ENCODE peak calls at places on chromosome 7, in seven cellular contexts. S, T, Y, A, Q, X and G are unnamed samples. For H3K9me3, the result is how much of the 10 kb centered on the place peaks cover.

GRCh38 chr7:138169441-138169851 is 93.2 kb downstream of the AKR1D1 start:
- DNase-seq in S (no peak), T (no peak), Y (no peak), A (no peak), Q (peak), X (no peak), G (no peak)

GRCh38 chr7:41252551-41252950 is 450.3 kb downstream of the INHBA start:
- DNase-seq in S (no peak), T (no peak), Y (no peak), A (no peak), Q (no peak), X (no peak), G (no peak)

GRCh38 chr7:129009437-129009836 is 45.5 kb downstream of the TNPO3 start:
- DNase-seq in S (no peak), T (no peak), Y (no peak), A (peak), Q (no peak), X (no peak), G (no peak)

GRCh38 chr7:150417239-150417638 is 33.2 kb upstream of the GIMAP8 start:
- DNase-seq in S (no peak), T (no peak), Y (no peak), A (no peak), Q (no peak), X (no peak), G (no peak)

GRCh38 chr7:128017880-128018845 is 13.1 kb downstream of the LRRC4 start:
- DNase-seq in S (peak), T (no peak), Y (no peak), A (no peak), Q (peak), X (no peak), G (no peak)

GRCh38 chr7:44530990-44531389 is 10.1 kb downstream of the NPC1L1 start:
- DNase-seq in S (no peak), T (no peak), Y (no peak), A (no peak), Q (no peak), X (no peak), G (no peak)

GRCh38 chr7:96337519-96337918 is 15.6 kb upstream of the SLC25A13 start:
- DNase-seq in S (no peak), T (no peak), Y (no peak), A (no peak), Q (peak), X (no peak), G (no peak)

GRCh38 chr7:105713488-105714465 is 132.5 kb upstream of the EFCAB10 start:
- DNase-seq in S (peak), T (no peak), Y (no peak), A (no peak), Q (no peak), X (no peak), G (no peak)

GRCh38 chr7:1566687-1567081 is 3.1 kb downstream of the PSMG3 start:
- DNase-seq in S (no peak), T (no peak), Y (no peak), A (no peak), Q (no peak), X (no peak), G (no peak)

GRCh38 chr7:17506090-17506489 is 207.6 kb downstream of the AHR start:
- DNase-seq in S (peak), T (no peak), Y (no peak), A (no peak), Q (peak), X (no peak), G (no peak)

GRCh38 chr7:47327698-47328391 is 254.1 kb downstream of the TNS3 start:
- DNase-seq in S (no peak), T (peak), Y (no peak), A (no peak), Q (peak), X (peak), G (no peak)

GRCh38 chr7:74514131-74514591 is 60.5 kb downstream of the GTF2IRD1 start:
- DNase-seq in S (no peak), T (no peak), Y (no peak), A (no peak), Q (no peak), X (peak), G (no peak)

GRCh38 chr7:44568771-44569560 is 4.7 kb downstream of the DDX56 start:
- DNase-seq in S (no peak), T (no peak), Y (no peak), A (no peak), Q (no peak), X (no peak), G (no peak)

GRCh38 chr7:135508853-135509588 is 881 bp downstream of the CNOT4 start:
- DNase-seq in S (peak), T (peak), Y (peak), A (peak), Q (peak), X (no peak), G (no peak)

GRCh38 chr7:120079704-120080103 is 193.3 kb upstream of the KCND2 start:
- DNase-seq in S (no peak), T (no peak), Y (no peak), A (no peak), Q (no peak), X (no peak), G (no peak)

GRCh38 chr7:156152380-156152779 is 340.1 kb upstream of the SHH start:
- DNase-seq in S (peak), T (no peak), Y (no peak), A (no peak), Q (no peak), X (no peak), G (no peak)

GRCh38 chr7:26898917-26899316 is 34.5 kb upstream of the SKAP2 start:
- DNase-seq in S (no peak), T (no peak), Y (no peak), A (no peak), Q (no peak), X (no peak), G (no peak)

GRCh38 chr7:134315679-134316538 is 821 bp downstream of the SLC35B4 start:
- DNase-seq in S (peak), T (no peak), Y (no peak), A (peak), Q (peak), X (no peak), G (no peak)

GRCh38 chr7:70097639-70098038 is 499.4 kb downstream of the AUTS2 start:
- DNase-seq in S (no peak), T (no peak), Y (no peak), A (no peak), Q (no peak), X (no peak), G (no peak)

GRCh38 chr7:21902240-21902639 is 43.5 kb downstream of the CDCA7L start:
- DNase-seq in S (peak), T (no peak), Y (no peak), A (no peak), Q (peak), X (no peak), G (no peak)

GRCh38 chr7:137882806-137883205 is 36.0 kb upstream of the DGKI start:
- DNase-seq in S (peak), T (no peak), Y (no peak), A (no peak), Q (peak), X (no peak), G (no peak)

GRCh38 chr7:105006367-105007139 is 7.5 kb upstream of the KMT2E start:
- DNase-seq in S (peak), T (no peak), Y (no peak), A (no peak), Q (peak), X (no peak), G (no peak)

GRCh38 chr7:131620673-131621609 is 64.5 kb upstream of the PODXL start:
- DNase-seq in S (no peak), T (no peak), Y (no peak), A (no peak), Q (peak), X (no peak), G (no peak)

GRCh38 chr7:92815412-92815811 is 21.0 kb downstream of the CDK6 start:
- DNase-seq in S (no peak), T (no peak), Y (no peak), A (no peak), Q (no peak), X (no peak), G (no peak)

GRCh38 chr7:94509879-94510581 is 421 bp downstream of the CASD1 start:
- DNase-seq in S (peak), T (peak), Y (peak), A (peak), Q (peak), X (peak), G (peak)

GRCh38 chr7:24842449-24843241 is 85.4 kb upstream of the GSDME start:
- DNase-seq in S (peak), T (no peak), Y (no peak), A (peak), Q (peak), X (no peak), G (no peak)

GRCh38 chr7:32415936-32416335 is 74.2 kb downstream of the LSM5 start:
- DNase-seq in S (no peak), T (no peak), Y (no peak), A (no peak), Q (no peak), X (no peak), G (no peak)

GRCh38 chr7:22544245-22544644 is 44.3 kb upstream of the STEAP1B start:
- DNase-seq in S (no peak), T (no peak), Y (no peak), A (no peak), Q (no peak), X (no peak), G (no peak)

GRCh38 chr7:91780526-91780925 is 100.0 kb downstream of the MTERF1 start:
- DNase-seq in S (no peak), T (no peak), Y (no peak), A (no peak), Q (no peak), X (no peak), G (no peak)

GRCh38 chr7:155598810-155599210 is 45.7 kb upstream of the RBM33 start:
- DNase-seq in S (peak), T (peak), Y (peak), A (peak), Q (peak), X (peak), G (peak)

GRCh38 chr7:28811003-28811402 is 147.1 kb downstream of the TRIL start:
- DNase-seq in S (no peak), T (no peak), Y (no peak), A (no peak), Q (peak), X (no peak), G (no peak)

GRCh38 chr7:147182859-147183258 is 1066.3 kb downstream of the CNTNAP2 start:
- DNase-seq in S (no peak), T (no peak), Y (no peak), A (no peak), Q (no peak), X (no peak), G (no peak)

GRCh38 chr7:1846331-1847065 is 176.4 kb downstream of the ELFN1 start:
- DNase-seq in S (no peak), T (no peak), Y (no peak), A (no peak), Q (no peak), X (peak), G (no peak)

GRCh38 chr7:21616796-21617436 is 74.1 kb downstream of the DNAH11 start:
- DNase-seq in S (peak), T (no peak), Y (no peak), A (no peak), Q (peak), X (no peak), G (no peak)

GRCh38 chr7:12623885-12624498 is 53.5 kb downstream of the SCIN start:
- DNase-seq in S (peak), T (no peak), Y (no peak), A (no peak), Q (peak), X (no peak), G (no peak)

GRCh38 chr7:90661290-90662151 is 65.4 kb downstream of the CDK14 start:
- DNase-seq in S (no peak), T (no peak), Y (no peak), A (no peak), Q (peak), X (no peak), G (no peak)

GRCh38 chr7:153258686-153259085 is 499.1 kb downstream of the ACTR3B start:
- DNase-seq in S (no peak), T (no peak), Y (no peak), A (no peak), Q (no peak), X (no peak), G (no peak)

DNA sequence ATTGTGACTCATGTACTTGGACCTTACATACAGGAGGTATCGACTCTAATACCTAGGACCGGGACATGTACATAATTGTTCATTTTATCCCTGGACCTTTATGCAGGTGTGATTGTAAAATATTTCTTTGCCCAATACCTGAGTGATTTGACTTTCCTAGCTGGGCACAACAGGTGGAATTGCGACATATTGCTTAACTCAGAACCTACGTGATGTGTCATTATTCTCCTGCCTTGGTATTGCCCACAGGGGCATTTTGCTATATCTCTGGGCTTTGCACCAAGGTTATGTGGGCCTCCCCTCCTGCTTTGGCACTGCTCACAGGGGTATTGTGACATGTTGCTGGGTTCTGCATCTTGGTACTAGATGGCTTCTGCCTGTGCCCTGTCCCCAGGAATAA is 23.9 kb upstream of the ZNF107 start:
- DNase-seq in S (no peak), T (no peak), Y (no peak), A (no peak), Q (no peak), X (no peak), G (no peak)
- H3K9me3 ChIP-seq in S (under half), T (under half), Y (under half), A (under half), Q (under half), X (under half), G (under half)

GRCh38 chr7:57207836-57208235 is 75.6 kb upstream of the ZNF479 start:
- DNase-seq in S (no peak), T (no peak), Y (no peak), A (no peak), Q (no peak), X (no peak), G (no peak)
- H3K9me3 ChIP-seq in S (under half), T (under half), Y (under half), A (under half), Q (under half), X (half or more), G (under half)

GRCh38 chr7:157981778-157982177 is 605.8 kb downstream of the PTPRN2 start:
- DNase-seq in S (no peak), T (no peak), Y (no peak), A (no peak), Q (no peak), X (no peak), G (no peak)
- H3K9me3 ChIP-seq in S (under half), T (under half), Y (under half), A (under half), Q (under half), X (under half), G (under half)

GRCh38 chr7:64990936-64991335 is at the start of gene ZNF117:
- DNase-seq in S (no peak), T (no peak), Y (no peak), A (no peak), Q (no peak), X (no peak), G (no peak)

GRCh38 chr7:64993901-64994300 is 3.1 kb upstream of the ZNF117 start:
- DNase-seq in S (no peak), T (no peak), Y (no peak), A (no peak), Q (no peak), X (no peak), G (no peak)

GRCh38 chr7:64990216-64990615 is 620 bp downstream of the ZNF117 start:
- DNase-seq in S (no peak), T (no peak), Y (no peak), A (no peak), Q (no peak), X (no peak), G (no peak)

GRCh38 chr7:64996305-64996704 is 5.5 kb upstream of the ZNF117 start:
- DNase-seq in S (no peak), T (no peak), Y (no peak), A (no peak), Q (no peak), X (no peak), G (no peak)

GRCh38 chr7:64992971-64993370 is 2.1 kb upstream of the ZNF117 start:
- DNase-seq in S (no peak), T (no peak), Y (no peak), A (no peak), Q (peak), X (no peak), G (no peak)
- H3K9me3 ChIP-seq in S (under half), T (under half), Y (half or more), A (under half), Q (under half), X (half or more), G (under half)

GRCh38 chr7:4399596-4399995 is 282.5 kb upstream of the FOXK1 start:
- DNase-seq in S (no peak), T (no peak), Y (no peak), A (no peak), Q (no peak), X (no peak), G (no peak)

DNA sequence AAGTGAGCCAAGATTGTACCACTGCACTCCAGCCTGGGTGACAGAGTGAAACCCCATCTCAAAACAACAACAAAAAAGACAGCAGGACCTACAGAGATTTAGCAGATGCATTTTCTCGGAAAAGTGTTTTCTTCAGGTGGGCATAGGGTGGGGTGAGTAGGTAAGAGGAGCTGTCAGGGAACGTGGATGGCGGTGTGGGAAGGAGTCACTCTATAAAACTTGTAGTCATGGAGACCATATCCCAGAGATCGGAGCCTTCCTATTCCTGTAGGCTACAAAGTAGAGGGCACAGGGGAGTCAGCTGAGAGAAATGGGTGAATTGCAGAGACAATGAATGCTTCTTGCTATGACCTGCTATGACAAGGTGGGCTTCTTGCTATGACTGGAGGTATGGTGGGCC is 283.0 kb upstream of the FOXK1 start:
- DNase-seq in S (no peak), T (no peak), Y (no peak), A (no peak), Q (no peak), X (no peak), G (no peak)
- H3K9me3 ChIP-seq in S (under half), T (under half), Y (under half), A (under half), Q (under half), X (under half), G (under half)